ENCODE peak calls at places on chromosome X, in seven cellular contexts. O, D, Q, X, B, E and C are unnamed samples.

GRCh38 chrX:42143866-42144592 is 220.7 kb upstream of the CASK start:
- DNase-seq in D (no peak), B (no peak), O (no peak), Q (no peak), E (no peak), X (peak), C (no peak)

GRCh38 chrX:64191281-64192010 is 14.1 kb downstream of the AMER1 start:
- DNase-seq in Q (no peak), E (no peak), B (no peak), D (no peak), X (no peak), O (no peak), C (no peak)

GRCh38 chrX:16524327-16524726 is 125.6 kb upstream of the S100G start:
- DNase-seq in X (no peak), O (no peak), Q (no peak), B (no peak), D (no peak), E (peak), C (no peak)

GRCh38 chrX:120023259-120023658 is 54.2 kb downstream of the RHOXF2B start:
- DNase-seq in X (no peak), E (no peak), Q (no peak), D (no peak), O (no peak), B (no peak), C (no peak)

GRCh38 chrX:108001218-108001814 is 19.1 kb upstream of the TEX13B start:
- DNase-seq in Q (peak), X (peak), O (no peak), D (no peak), B (peak), E (peak), C (peak)

GRCh38 chrX:136822337-136823095 is 41.8 kb upstream of the ARHGEF6 start:
- DNase-seq in B (no peak), D (no peak), Q (no peak), E (peak), X (no peak), O (no peak), C (no peak)

GRCh38 chrX:111244238-111244750 is 26.0 kb downstream of the CAPN6 start:
- DNase-seq in X (no peak), D (no peak), Q (peak), O (no peak), B (peak), E (peak), C (no peak)

GRCh38 chrX:28472926-28473325 is 114.3 kb upstream of the IL1RAPL1 start:
- DNase-seq in X (no peak), E (no peak), Q (no peak), D (no peak), B (no peak), O (no peak), C (no peak)

GRCh38 chrX:50157545-50158125 is 43.2 kb downstream of the AKAP4 start:
- DNase-seq in E (peak), Q (no peak), X (no peak), O (peak), D (no peak), B (no peak), C (no peak)

GRCh38 chrX:140762061-140762460 is 52.5 kb downstream of the LINC00632 start:
- DNase-seq in D (no peak), E (peak), B (peak), X (no peak), O (peak), Q (peak), C (peak)

GRCh38 chrX:115650449-115650848 is 89.5 kb downstream of the PLS3 start:
- DNase-seq in B (no peak), X (no peak), D (no peak), O (no peak), Q (peak), E (peak), C (no peak)

GRCh38 chrX:121858867-121859647 is 811.6 kb downstream of the GLUD2 start:
- DNase-seq in X (no peak), O (no peak), B (no peak), D (no peak), Q (no peak), E (no peak), C (no peak)

GRCh38 chrX:20746690-20747089 is 480.0 kb upstream of the RPS6KA3 start:
- DNase-seq in Q (no peak), O (no peak), B (no peak), X (no peak), E (no peak), D (no peak), C (no peak)

GRCh38 chrX:21745756-21746155 is 12.2 kb downstream of the SMPX start:
- DNase-seq in Q (peak), O (peak), E (peak), D (peak), X (no peak), B (peak), C (no peak)

GRCh38 chrX:25925956-25926355 is 212.2 kb upstream of the MAGEB18 start:
- DNase-seq in E (no peak), Q (no peak), X (no peak), D (no peak), B (no peak), O (no peak), C (no peak)

GRCh38 chrX:97389761-97390192 is 506.1 kb downstream of the RPA4 start:
- DNase-seq in D (no peak), Q (peak), B (no peak), E (peak), X (no peak), O (no peak), C (peak)

GRCh38 chrX:109695637-109696036 is 37.4 kb downstream of the ACSL4 start:
- DNase-seq in Q (no peak), X (no peak), B (no peak), E (no peak), D (no peak), O (no peak), C (no peak)

GRCh38 chrX:141652315-141652714 is 46.2 kb downstream of the SPANXD start:
- DNase-seq in B (no peak), E (no peak), X (no peak), Q (no peak), D (no peak), O (no peak), C (no peak)

GRCh38 chrX:134246282-134246681 is 9.3 kb downstream of the CCDC160 start:
- DNase-seq in E (no peak), X (no peak), D (no peak), B (no peak), Q (peak), O (no peak), C (no peak)

GRCh38 chrX:9942086-9942485 is 25.1 kb upstream of the CLDN34 start:
- DNase-seq in B (peak), X (no peak), Q (no peak), D (peak), O (no peak), E (no peak), C (no peak)

GRCh38 chrX:96563663-96564062 is 121.0 kb upstream of the DIAPH2 start:
- DNase-seq in O (peak), D (no peak), X (no peak), B (no peak), Q (no peak), E (peak), C (peak)

GRCh38 chrX:39487166-39488006 is 610.4 kb downstream of the BCOR start:
- DNase-seq in Q (no peak), X (no peak), E (no peak), B (peak), D (no peak), O (no peak), C (no peak)

GRCh38 chrX:47138171-47138570 is 6.3 kb downstream of the NDUFB11 start:
- DNase-seq in D (no peak), Q (no peak), E (no peak), B (no peak), O (no peak), X (no peak), C (no peak)

GRCh38 chrX:53287493-53288138 is 6.2 kb upstream of the IQSEC2 start:
- DNase-seq in Q (no peak), E (peak), B (peak), D (peak), O (peak), X (peak), C (peak)

GRCh38 chrX:9354918-9355317 is 109.9 kb upstream of the TBL1X start:
- DNase-seq in X (no peak), Q (no peak), O (no peak), D (no peak), B (no peak), E (no peak), C (no peak)

GRCh38 chrX:153494541-153495361 is at the start of gene BGN:
- DNase-seq in D (no peak), B (no peak), Q (peak), O (peak), X (peak), E (peak), C (no peak)

GRCh38 chrX:136525738-136526606 is 6.0 kb upstream of the VGLL1 start:
- DNase-seq in O (peak), E (peak), X (peak), D (no peak), B (no peak), Q (no peak), C (peak)

GRCh38 chrX:26026179-26026578 is 112.0 kb upstream of the MAGEB18 start:
- DNase-seq in D (no peak), X (no peak), Q (no peak), O (no peak), E (no peak), B (no peak), C (no peak)